ENCODE peak calls at places on chromosomes 7 and 10, in six cellular contexts. E is astrocyte of the spinal cord, T is keratinocyte, H is AG04450, X is HCT116, W is GM13977. Q is an unnamed sample.

GRCh38 chr10:12898271-12898670 is 103.2 kb downstream of the CCDC3 start:
- DNase-seq in E (no peak), T (no peak), H (no peak), X (no peak), W (no peak), Q (no peak)

GRCh38 chr7:32204361-32205018 is 134.3 kb upstream of the PDE1C start:
- DNase-seq in E (peak), T (peak), H (peak), X (peak), W (peak), Q (peak)

GRCh38 chr10:131907679-131908078 is 6.9 kb downstream of the PPP2R2D start:
- DNase-seq in E (no peak), T (no peak), H (no peak), X (no peak), W (no peak), Q (no peak)

GRCh38 chr10:89515031-89515841 is 20.2 kb downstream of the SLC16A12 start:
- DNase-seq in E (peak), T (no peak), H (peak), X (no peak), W (no peak), Q (no peak)

GRCh38 chr10:43136995-43137700 is 1.1 kb upstream of the CSGALNACT2 start:
- DNase-seq in E (peak), T (no peak), H (no peak), X (no peak), W (no peak), Q (no peak)

GRCh38 chr10:70549962-70550845 is 52.3 kb downstream of the PRF1 start:
- DNase-seq in E (peak), T (no peak), H (peak), X (peak), W (peak), Q (peak)

GRCh38 chr10:87546221-87546620 is 41.5 kb downstream of the MINPP1 start:
- DNase-seq in E (no peak), T (no peak), H (no peak), X (no peak), W (no peak), Q (no peak)

GRCh38 chr10:45000138-45000763 is 472 bp upstream of the ZNF22 start:
- DNase-seq in E (peak), T (no peak), H (no peak), X (no peak), W (no peak), Q (no peak)

GRCh38 chr7:92088266-92088665 is 46.0 kb downstream of the CYP51A1 start:
- DNase-seq in E (no peak), T (no peak), H (no peak), X (no peak), W (no peak), Q (no peak)

GRCh38 chr7:98234429-98235147 is 17.4 kb downstream of the TECPR1 start:
- DNase-seq in E (no peak), T (no peak), H (no peak), X (no peak), W (no peak), Q (no peak)

GRCh38 chr7:133434246-133434865 is 181.5 kb downstream of the EXOC4 start:
- DNase-seq in E (peak), T (no peak), H (no peak), X (no peak), W (peak), Q (no peak)
- TF ChIP-seq CTCF in E (peak), T (peak), H (peak), X (no peak), W (peak), Q (no peak)

DNA sequence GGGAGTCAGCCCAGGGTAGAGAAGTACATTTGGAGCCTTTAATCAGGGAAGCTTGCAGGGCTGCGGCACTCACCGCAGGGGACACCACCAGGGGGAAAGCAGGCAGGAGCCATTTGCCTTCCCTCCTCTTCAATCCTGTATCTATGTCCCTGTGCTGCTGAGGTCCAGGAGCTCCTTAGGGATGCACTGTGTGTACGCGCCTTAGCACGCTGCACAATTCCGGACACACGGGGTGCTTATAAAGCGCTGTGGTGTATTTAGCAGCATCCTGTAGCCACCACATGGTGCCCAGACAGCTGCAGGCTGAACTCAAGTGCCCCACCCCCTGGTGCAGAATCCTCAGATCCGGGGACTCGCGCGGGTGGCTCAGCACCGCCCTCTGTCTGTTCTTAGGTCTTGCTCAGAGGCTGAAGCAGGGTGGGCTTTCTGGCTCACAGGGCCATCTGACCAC is 421.4 kb downstream of the SDK1 start:
- DNase-seq in E (peak), T (no peak), H (no peak), X (peak), W (no peak), Q (peak)
- TF ChIP-seq CTCF in E (peak), T (peak), H (no peak), X (peak), W (no peak), Q (no peak)

GRCh38 chr7:51006483-51007235 is 224.0 kb upstream of the GRB10 start:
- DNase-seq in E (no peak), T (no peak), H (no peak), X (no peak), W (no peak), Q (no peak)

GRCh38 chr7:51005074-51005473 is 222.4 kb upstream of the GRB10 start:
- DNase-seq in E (no peak), T (no peak), H (no peak), X (no peak), W (no peak), Q (no peak)

GRCh38 chr7:51000956-51001355 is 218.3 kb upstream of the GRB10 start:
- DNase-seq in E (no peak), T (no peak), H (no peak), X (no peak), W (no peak), Q (no peak)
- TF ChIP-seq CTCF in E (no peak), T (peak), H (peak), X (peak), W (no peak), Q (no peak)

GRCh38 chr7:121097577-121097976 is 109.1 kb downstream of the CPED1 start:
- DNase-seq in E (no peak), T (no peak), H (no peak), X (no peak), W (no peak), Q (no peak)

GRCh38 chr7:121101083-121101482 is 112.6 kb downstream of the CPED1 start:
- DNase-seq in E (no peak), T (no peak), H (no peak), X (no peak), W (no peak), Q (no peak)

GRCh38 chr7:121102619-121103018 is 114.1 kb downstream of the CPED1 start:
- DNase-seq in E (no peak), T (no peak), H (no peak), X (no peak), W (no peak), Q (no peak)

GRCh38 chr7:121101621-121102020 is 113.1 kb downstream of the CPED1 start:
- DNase-seq in E (no peak), T (no peak), H (no peak), X (no peak), W (no peak), Q (no peak)

GRCh38 chr7:121099572-121099971 is 111.1 kb downstream of the CPED1 start:
- DNase-seq in E (no peak), T (no peak), H (no peak), X (no peak), W (no peak), Q (no peak)
- TF ChIP-seq CTCF in E (no peak), T (no peak), H (peak), X (peak), W (no peak), Q (no peak)

GRCh38 chr7:128783143-128783799 is 7.7 kb upstream of the OPN1SW start:
- DNase-seq in E (peak), T (peak), H (peak), X (peak), W (no peak), Q (peak)

GRCh38 chr7:128778946-128779345 is 3.4 kb upstream of the OPN1SW start:
- DNase-seq in E (no peak), T (no peak), H (no peak), X (no peak), W (no peak), Q (no peak)

GRCh38 chr7:128785738-128786137 is 6.0 kb upstream of the CCDC136 start:
- DNase-seq in E (no peak), T (no peak), H (no peak), X (no peak), W (no peak), Q (no peak)

GRCh38 chr7:128781126-128781525 is 5.5 kb upstream of the OPN1SW start:
- DNase-seq in E (peak), T (no peak), H (peak), X (no peak), W (no peak), Q (no peak)

GRCh38 chr7:128781851-128782250 is 6.3 kb upstream of the OPN1SW start:
- DNase-seq in E (no peak), T (no peak), H (no peak), X (no peak), W (no peak), Q (no peak)
- TF ChIP-seq CTCF in E (no peak), T (no peak), H (no peak), X (no peak), W (no peak), Q (no peak)

GRCh38 chr10:99659031-99659867 is at the start of gene ENTPD7:
- DNase-seq in E (peak), T (peak), H (peak), X (peak), W (peak), Q (peak)
- TF ChIP-seq CTCF in E (no peak), T (peak), H (peak), X (no peak), W (no peak), Q (no peak)

Q was measured in nephron progenitor cell.